ENCODE peak calls at places on chromosomes 11 and 22, in eight cellular contexts. M, J, S, O, E, Z, X and P are unnamed samples.

GRCh38 chr11:6746086-6746618 is 25.6 kb downstream of the OR2AG2 start:
- DNase-seq in O (no peak), E (peak), X (no peak), S (peak), M (no peak), J (no peak), Z (no peak), P (peak)

GRCh38 chr11:30488304-30488998 is 97.7 kb downstream of the MPPED2 start:
- DNase-seq in S (peak), M (no peak), O (no peak), X (peak), Z (no peak), J (no peak), E (peak), P (no peak)

GRCh38 chr11:65862941-65863888 is 3.0 kb downstream of the MUS81 start:
- DNase-seq in O (peak), S (no peak), Z (peak), M (no peak), J (no peak), X (no peak), E (no peak), P (peak)

GRCh38 chr11:75815345-75815983 is 454 bp downstream of the UVRAG start:
- DNase-seq in E (peak), X (no peak), S (peak), M (no peak), O (no peak), Z (peak), J (peak), P (peak)

GRCh38 chr11:129728571-129728970 is 87.1 kb upstream of the TMEM45B start:
- DNase-seq in S (peak), O (no peak), E (no peak), J (no peak), Z (no peak), X (no peak), M (peak), P (no peak)

GRCh38 chr11:120168960-120169681 is 31.2 kb upstream of the TRIM29 start:
- DNase-seq in O (peak), Z (peak), X (peak), M (peak), J (peak), E (peak), S (peak), P (peak)

GRCh38 chr11:120900642-120901041 is 123.3 kb upstream of the TBCEL start:
- DNase-seq in M (no peak), J (no peak), S (no peak), O (no peak), Z (no peak), X (no peak), E (no peak), P (no peak)

GRCh38 chr22:50416996-50417395 is 57.8 kb downstream of the SBF1 start:
- DNase-seq in J (no peak), X (no peak), Z (no peak), O (no peak), E (no peak), S (no peak), M (no peak), P (no peak)

GRCh38 chr22:20267441-20268288 is 453 bp downstream of the RTN4R start:
- DNase-seq in M (no peak), S (peak), E (peak), J (peak), X (no peak), O (peak), Z (no peak), P (peak)
- H3K27ac ChIP-seq in M (no peak), S (peak), E (peak), J (peak), X (no peak), O (peak), Z (no peak), P (no peak)

GRCh38 chr11:125902315-125902926 is 585 bp downstream of the PUS3 start:
- DNase-seq in S (no peak), M (no peak), O (no peak), Z (no peak), E (no peak), X (no peak), J (no peak), P (no peak)
- TF ChIP-seq EP300 in S (no peak), M (no peak), O (no peak), Z (no peak), E (no peak), X (no peak), J (no peak), P (no peak)

GRCh38 chr11:126546694-126547093 is 191.2 kb downstream of the ST3GAL4 start:
- DNase-seq in X (no peak), S (no peak), Z (no peak), E (no peak), M (no peak), O (no peak), J (no peak), P (no peak)

GRCh38 chr11:126549273-126549585 is 193.7 kb downstream of the ST3GAL4 start:
- DNase-seq in X (no peak), S (no peak), O (no peak), Z (no peak), E (no peak), M (no peak), J (no peak), P (no peak)

GRCh38 chr11:126547161-126547560 is 191.7 kb downstream of the ST3GAL4 start:
- DNase-seq in X (no peak), O (no peak), M (no peak), J (no peak), Z (no peak), E (no peak), S (no peak), P (no peak)

GRCh38 chr11:126547691-126548090 is 192.2 kb downstream of the ST3GAL4 start:
- DNase-seq in S (no peak), Z (no peak), E (no peak), J (no peak), M (no peak), X (no peak), O (no peak), P (no peak)

GRCh38 chr11:126548576-126549272 is 193.2 kb downstream of the ST3GAL4 start:
- DNase-seq in Z (no peak), O (no peak), J (no peak), E (no peak), M (no peak), X (no peak), S (no peak), P (no peak)
- H3K27ac ChIP-seq in Z (no peak), O (no peak), J (no peak), E (no peak), M (no peak), X (no peak), S (no peak), P (no peak)

DNA sequence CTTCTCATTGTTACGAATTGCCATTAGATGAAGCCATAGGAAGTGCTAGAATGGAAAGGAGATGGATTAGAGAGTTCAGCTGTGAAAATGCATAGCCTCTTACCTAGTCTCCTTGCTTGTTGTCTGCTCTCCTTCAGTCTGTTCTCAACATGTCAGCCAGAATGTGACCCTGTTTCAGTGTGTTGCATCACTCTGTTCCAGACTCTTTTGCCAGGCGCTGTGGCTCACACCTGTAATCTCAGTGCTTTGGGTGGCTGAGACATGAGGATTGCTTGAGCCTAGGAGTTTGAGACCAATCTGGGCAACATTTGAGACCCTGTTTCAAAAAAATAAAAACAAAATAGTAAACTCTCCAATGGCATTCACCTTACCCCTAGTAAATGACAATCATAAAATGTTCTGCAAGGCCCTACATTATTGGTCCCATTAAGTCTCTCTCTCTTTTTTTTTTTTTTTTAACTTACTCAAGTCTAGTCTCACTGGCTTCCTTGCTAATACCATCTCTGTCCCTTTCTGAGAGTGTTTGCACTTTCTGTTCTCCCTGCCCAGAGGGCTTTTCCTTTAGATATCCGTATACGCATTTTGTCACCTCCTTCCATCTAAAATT is 39.4 kb downstream of the CYP2R1 start:
- DNase-seq in Z (no peak), O (no peak), M (no peak), S (no peak), E (no peak), X (no peak), J (no peak), P (no peak)
- TF ChIP-seq EP300 in Z (no peak), O (no peak), M (no peak), S (no peak), E (no peak), X (no peak), J (no peak), P (no peak)

DNA sequence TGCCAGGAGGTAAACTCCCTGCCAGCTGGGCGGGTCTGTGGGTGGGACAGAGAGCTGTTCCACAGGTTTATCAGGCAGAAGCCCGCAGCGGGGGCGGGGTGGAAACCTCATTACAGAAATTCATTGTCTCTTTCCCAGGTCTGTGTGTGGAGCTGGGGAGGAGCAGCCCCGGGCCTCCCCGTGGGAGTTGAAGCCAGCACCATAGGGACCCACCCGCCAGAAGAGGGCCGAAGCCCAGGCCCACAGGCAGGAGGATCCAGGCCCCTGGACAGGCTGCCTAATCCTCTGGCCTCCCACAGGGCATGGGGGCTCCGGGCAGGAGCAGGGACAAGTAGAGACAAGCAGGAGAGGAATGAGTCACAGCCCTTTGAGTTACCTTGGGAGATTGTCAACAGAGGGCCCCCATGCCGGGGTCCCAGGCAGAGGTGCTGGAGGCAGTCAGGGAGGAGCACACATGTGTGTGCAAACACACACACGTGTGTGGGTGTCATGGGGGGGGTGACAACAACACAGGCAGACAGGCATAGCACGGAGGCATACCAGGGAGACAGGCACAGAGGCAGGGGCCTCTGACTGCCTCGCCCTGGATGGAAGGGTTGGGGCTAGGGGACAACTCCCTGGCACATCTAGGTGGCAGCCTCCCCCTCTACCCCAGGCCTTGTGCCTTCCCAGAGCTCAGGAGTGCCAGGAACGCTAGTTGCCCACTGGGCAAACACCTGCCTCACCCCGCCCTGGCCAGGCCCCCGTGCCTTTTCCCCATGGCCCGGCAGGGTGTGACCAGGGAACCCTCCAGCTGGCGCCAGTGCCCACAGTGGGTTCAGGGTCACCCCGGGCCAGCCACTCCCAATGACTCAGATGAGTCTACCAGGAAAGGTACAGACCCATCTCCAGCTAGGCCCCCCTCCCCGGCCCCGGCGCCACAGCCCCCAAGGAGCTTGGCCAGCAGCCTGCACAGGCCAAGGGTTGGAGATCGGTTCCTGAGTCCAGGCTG is 1.3 kb downstream of the CDC42BPG start:
- DNase-seq in O (peak), X (peak), S (peak), J (peak), E (peak), Z (no peak), M (peak), P (peak)
- H3K27ac ChIP-seq in O (peak), X (peak), S (peak), J (peak), E (peak), Z (no peak), M (peak), P (peak)